ENCODE peak calls at places on chromosome 1, in ten cellular contexts. B is IMR-90, V is breast epithelium, T is Panc1, S is AG10803, W is GM23338, G is endothelial cell, C is kidney epithelial cell, O is pancreas, K is neural progenitor cell. I is an unnamed sample.

GRCh38 chr1:186670965-186671486 is 9.2 kb downstream of the PTGS2 start:
- DNase-seq in S (no peak), W (no peak), V (no peak), O (no peak), G (no peak), B (no peak), K (no peak), C (no peak), T (no peak), I (no peak)

GRCh38 chr1:204545202-204545601 is 29.0 kb downstream of the MDM4 start:
- DNase-seq in W (no peak), K (no peak), T (no peak), O (no peak), C (no peak), G (no peak), S (peak; percentile 39), V (no peak), B (peak; percentile 58), I (no peak)

GRCh38 chr1:162680419-162681126 is 48.3 kb downstream of the DDR2 start:
- DNase-seq in K (no peak), S (peak; percentile 61), V (no peak), W (peak; percentile 16), C (no peak), T (no peak), G (no peak), B (no peak), O (no peak), I (no peak)

GRCh38 chr1:10508511-10508951 is 33.8 kb downstream of the PEX14 start:
- DNase-seq in K (peak; percentile 69), W (peak; percentile 86), G (no peak), C (peak; percentile 75), O (peak; percentile 15), S (peak; percentile 34), T (no peak), B (peak; percentile 57), V (no peak), I (no peak)

GRCh38 chr1:151340870-151341754 is 5.9 kb downstream of the RFX5 start:
- DNase-seq in V (no peak), G (peak; percentile 62), W (peak; percentile 98), T (peak; percentile 66), C (no peak), O (peak; percentile 41), K (peak; percentile 94), B (peak; percentile 86), S (peak; percentile 87), I (no peak)

GRCh38 chr1:193179094-193179493 is 7.3 kb downstream of the B3GALT2 start:
- DNase-seq in C (no peak), V (no peak), B (no peak), O (no peak), S (no peak), W (no peak), G (no peak), K (no peak), T (no peak), I (no peak)

GRCh38 chr1:212824201-212824600 is 23.2 kb downstream of the SPATA45 start:
- DNase-seq in C (no peak), B (no peak), O (no peak), W (no peak), S (no peak), V (no peak), K (no peak), T (no peak), G (no peak), I (no peak)

GRCh38 chr1:197065549-197065948 is 1.5 kb downstream of the F13B start:
- DNase-seq in B (peak; percentile 40), K (no peak), W (no peak), V (no peak), C (no peak), T (no peak), G (no peak), O (no peak), S (peak; percentile 76), I (no peak)

GRCh38 chr1:161483361-161483760 is 21.9 kb upstream of the FCGR2A start:
- DNase-seq in W (peak; percentile 51), O (no peak), T (no peak), C (no peak), B (no peak), G (no peak), V (no peak), S (no peak), K (no peak), I (no peak)

GRCh38 chr1:161482610-161483009 is 22.6 kb upstream of the FCGR2A start:
- DNase-seq in W (no peak), B (peak; percentile 16), S (no peak), O (no peak), K (no peak), C (no peak), G (no peak), T (no peak), V (no peak), I (no peak)

GRCh38 chr1:161486806-161487482 is 18.3 kb upstream of the FCGR2A start:
- DNase-seq in K (peak; percentile 83), B (peak; percentile 74), T (peak; percentile 38), V (no peak), O (no peak), W (peak; percentile 92), C (no peak), S (peak; percentile 54), G (peak; percentile 53), I (no peak)

GRCh38 chr1:161481624-161482392 is 23.4 kb upstream of the FCGR2A start:
- DNase-seq in O (no peak), W (no peak), B (no peak), S (no peak), T (no peak), G (no peak), V (no peak), C (no peak), K (no peak), I (no peak)

DNA sequence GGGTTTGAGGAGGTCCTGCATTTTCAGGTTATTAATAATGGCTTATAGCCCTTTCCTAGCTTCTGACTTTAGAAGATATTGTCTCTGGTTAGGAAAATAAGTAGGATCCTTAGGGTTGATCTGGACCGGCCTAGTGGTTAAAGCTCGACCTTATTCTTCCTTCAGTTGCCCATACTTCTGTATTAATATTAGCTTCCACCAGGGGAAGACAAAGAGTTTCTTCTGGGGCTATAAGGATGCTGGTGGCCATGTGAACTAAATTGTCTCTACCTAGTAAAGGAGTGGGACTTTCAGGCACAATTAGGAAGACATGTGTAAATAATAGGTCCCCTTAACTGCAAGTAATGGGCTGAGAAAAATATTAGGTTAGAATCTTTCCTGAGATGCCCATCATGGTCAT is 20.6 kb upstream of the FCGR2A start:
- DNase-seq in O (no peak), T (no peak), K (no peak), B (no peak), G (no peak), V (no peak), W (peak; percentile 21), C (no peak), S (no peak), I (no peak)
- TF ChIP-seq CTCF in O (no peak), T (peak; percentile 61), K (peak; percentile 24), B (peak; percentile 45), G (peak; percentile 35), V (no peak), W (peak; percentile 54), C (no peak), S (peak; percentile 24), I (no peak)

DNA sequence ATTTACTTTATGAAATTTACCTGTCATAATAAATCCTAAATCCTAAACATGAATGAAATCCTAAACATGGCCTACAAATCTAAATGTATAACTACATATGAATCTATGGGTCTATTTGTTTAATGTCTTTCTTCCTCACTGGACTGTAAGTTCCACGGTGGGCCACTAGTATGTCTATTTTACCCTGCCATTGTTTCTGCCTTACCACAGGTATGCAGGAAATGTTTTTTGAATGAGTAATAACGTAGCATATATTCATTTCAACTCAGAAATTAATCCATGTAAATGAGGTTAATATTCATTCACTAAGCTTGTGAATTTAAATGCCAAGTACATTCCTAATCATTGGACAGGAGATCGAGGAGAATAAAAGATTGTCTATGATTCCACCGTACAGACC is 35.3 kb downstream of the B3GALNT2 start:
- DNase-seq in B (peak; percentile 64), O (no peak), S (peak; percentile 48), C (peak; percentile 47), V (no peak), T (peak; percentile 50), W (no peak), K (no peak), G (no peak), I (no peak)
- TF ChIP-seq CTCF in B (peak; percentile 11), O (no peak), S (peak; percentile 11), C (peak; percentile 8), V (no peak), T (no peak), W (no peak), K (no peak), G (no peak), I (no peak)

GRCh38 chr1:167344605-167345385 is 124.1 kb downstream of the POU2F1 start:
- DNase-seq in C (no peak), W (peak; percentile 57), V (no peak), G (no peak), K (no peak), S (no peak), O (no peak), T (no peak), B (peak; percentile 54), I (no peak)

GRCh38 chr1:167344112-167344511 is 123.4 kb downstream of the POU2F1 start:
- DNase-seq in K (no peak), G (no peak), B (peak; percentile 76), V (no peak), O (no peak), S (peak; percentile 35), C (peak; percentile 12), T (no peak), W (no peak), I (no peak)

GRCh38 chr1:167339405-167339804 is 118.7 kb downstream of the POU2F1 start:
- DNase-seq in T (no peak), G (no peak), S (no peak), B (no peak), V (no peak), C (no peak), O (no peak), K (no peak), W (no peak), I (no peak)

GRCh38 chr1:167345386-167345733 is 124.7 kb downstream of the POU2F1 start:
- DNase-seq in G (no peak), T (no peak), V (no peak), K (no peak), B (peak; percentile 25), O (no peak), C (no peak), S (no peak), W (no peak), I (no peak)

GRCh38 chr1:167342846-167343245 is 122.2 kb downstream of the POU2F1 start:
- DNase-seq in C (no peak), T (peak; percentile 4), K (no peak), G (no peak), O (no peak), V (no peak), W (peak; percentile 64), S (no peak), B (no peak), I (no peak)
- TF ChIP-seq CTCF in C (no peak), T (peak; percentile 31), K (peak; percentile 25), G (no peak), O (no peak), V (no peak), W (peak; percentile 36), S (no peak), B (no peak), I (no peak)

DNA sequence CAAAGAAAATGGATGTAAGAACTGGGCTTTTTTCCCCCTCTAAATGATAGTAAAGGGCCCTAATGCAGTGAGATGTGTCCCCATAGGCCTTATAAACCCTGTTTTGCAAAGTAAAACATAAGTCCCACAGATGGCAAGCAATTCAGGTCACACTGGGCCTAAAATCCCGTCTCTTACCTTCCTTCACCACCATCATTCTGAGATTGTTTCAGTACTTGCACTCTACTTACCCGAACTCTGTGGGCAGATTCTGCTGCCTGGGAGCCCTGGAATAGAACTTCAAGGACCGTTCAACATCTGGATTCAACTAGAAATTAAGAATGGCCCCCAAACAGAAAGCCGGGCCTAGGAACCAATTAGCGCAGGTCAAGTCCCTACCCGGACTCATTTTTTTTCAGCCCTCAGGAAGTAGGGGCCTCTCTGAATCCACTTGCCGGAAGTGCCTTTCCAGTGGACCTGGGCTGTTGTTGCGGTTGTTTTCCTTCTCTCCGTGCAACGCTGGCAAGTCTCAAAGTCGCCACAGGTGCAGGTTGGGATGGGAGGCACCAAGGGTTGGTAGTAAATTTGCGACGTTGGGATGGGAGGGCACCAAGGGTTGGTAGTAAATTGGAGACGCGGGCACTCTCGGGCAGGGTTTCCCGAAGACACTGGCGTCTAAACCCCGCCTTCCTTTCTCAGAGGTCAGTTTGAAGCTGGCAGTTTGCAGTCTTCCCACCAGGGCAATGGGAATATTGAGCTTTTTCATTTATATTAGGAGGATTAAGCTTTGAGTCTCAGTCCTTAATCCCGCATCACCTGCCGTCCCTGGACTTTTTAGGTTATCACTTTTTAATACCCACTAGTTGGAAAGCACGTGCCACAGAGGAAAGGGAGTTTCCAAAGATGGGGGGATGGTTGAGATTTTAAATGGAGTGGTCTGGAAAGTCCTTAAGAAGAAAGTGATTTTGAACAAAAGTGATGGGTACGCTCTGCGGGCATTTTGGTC is at the start of gene TMEM69:
- DNase-seq in O (peak; percentile 79), G (peak; percentile 68), S (peak; percentile 93), V (peak; percentile 68), K (peak; percentile 88), B (peak; percentile 91), T (peak; percentile 86), W (peak; percentile 94), C (no peak), I (no peak)
- TF ChIP-seq CTCF in O (no peak), G (no peak), S (peak; percentile 45), V (no peak), K (peak; percentile 19), B (peak; percentile 6), T (no peak), W (peak; percentile 20), C (no peak), I (peak; percentile 44)

I was measured in left lung.